ENCODE peak calls at places on chromosomes 4 and X, in four cellular contexts. V is HTR-8/SVneo, U is GM06990, J is GM20000. T is an unnamed sample.

GRCh38 chrX:1212532-1212931 is at the start of gene CRLF2:
- DNase-seq in J (peak; percentile 64), U (peak; percentile 73), V (peak; percentile 43), T (peak; percentile 58)

GRCh38 chrX:44003975-44004374 is 30.8 kb upstream of the NDP start:
- DNase-seq in J (no peak), V (no peak), U (no peak), T (no peak)

GRCh38 chr4:159547645-159548308 is 444.9 kb downstream of the RAPGEF2 start:
- DNase-seq in J (no peak), V (peak; percentile 26), U (no peak), T (no peak)

GRCh38 chrX:98379134-98379533 is 1495.4 kb downstream of the RPA4 start:
- DNase-seq in U (no peak), J (no peak), V (no peak), T (no peak)

GRCh38 chr4:926538-926937 is 5.6 kb downstream of the GAK start:
- DNase-seq in V (no peak), J (no peak), U (no peak), T (no peak)

GRCh38 chrX:39398215-39398972 is 597.1 kb downstream of the MID1IP1 start:
- DNase-seq in U (no peak), J (no peak), V (no peak), T (no peak)

GRCh38 chrX:1403228-1403627 is 11.3 kb upstream of the SLC25A6 start:
- DNase-seq in U (no peak), V (no peak), J (no peak), T (no peak)

GRCh38 chr4:147725673-147726072 is 6.2 kb upstream of the ARHGAP10 start:
- DNase-seq in J (no peak), V (no peak), U (no peak), T (no peak)

GRCh38 chr4:38529189-38530115 is 134.5 kb upstream of the KLF3 start:
- DNase-seq in U (peak; percentile 77), J (peak; percentile 54), V (no peak), T (peak; percentile 57)

GRCh38 chr4:21744046-21744445 is 204.5 kb downstream of the KCNIP4 start:
- DNase-seq in V (no peak), J (no peak), U (no peak), T (no peak)

GRCh38 chr4:138063581-138063980 is 178.6 kb downstream of the SLC7A11 start:
- DNase-seq in J (no peak), U (no peak), V (no peak), T (no peak)

GRCh38 chrX:109934935-109935334 is 68.0 kb upstream of the TMEM164 start:
- DNase-seq in J (no peak), V (no peak), U (no peak), T (no peak)

GRCh38 chr4:6112606-6113290 is 87.6 kb downstream of the JAKMIP1 start:
- DNase-seq in U (no peak), J (no peak), V (no peak), T (no peak)

GRCh38 chrX:155134255-155134654 is 62.9 kb downstream of the BRCC3 start:
- DNase-seq in U (no peak), V (no peak), J (no peak), T (no peak)

GRCh38 chr4:130812117-130812765 is 1716.3 kb downstream of the C4orf33 start:
- DNase-seq in U (no peak), V (no peak), J (no peak), T (no peak)

GRCh38 chrX:47143894-47144625 is 442 bp downstream of the NDUFB11 start:
- DNase-seq in V (no peak), U (no peak), J (peak; percentile 57), T (peak; percentile 65)

GRCh38 chrX:110156167-110156754 is 153.3 kb downstream of the TMEM164 start:
- DNase-seq in J (no peak), U (no peak), V (no peak), T (no peak)

GRCh38 chr4:123986268-123986798 is 589.7 kb downstream of the SPRY1 start:
- DNase-seq in V (peak; percentile 43), U (no peak), J (no peak), T (no peak)

T was measured in GM10248.